ENCODE peak calls at places on chromosomes 12 and 14, in seven cellular contexts. W, F, M, C, Q, Y and E are unnamed samples.

GRCh38 chr12:121812320-121812871 is 8.6 kb downstream of the SETD1B start:
- DNase-seq in F (no peak), M (no peak), Q (peak), C (no peak), Y (no peak), W (peak), E (peak)

GRCh38 chr12:13376627-13377373 is 180.3 kb downstream of the EMP1 start:
- DNase-seq in Y (peak), C (no peak), Q (peak), M (no peak), W (no peak), F (no peak), E (no peak)

GRCh38 chr14:67908061-67908767 is 88.6 kb downstream of the RAD51B start:
- DNase-seq in W (no peak), C (no peak), F (no peak), M (no peak), Q (no peak), Y (no peak), E (no peak)

GRCh38 chr12:15558915-15559528 is 230.2 kb downstream of the EPS8 start:
- DNase-seq in F (no peak), Q (no peak), Y (no peak), M (no peak), W (no peak), C (no peak), E (peak)

GRCh38 chr14:105473033-105473676 is 1.5 kb upstream of the CRIP2 start:
- DNase-seq in Y (no peak), Q (no peak), C (no peak), W (no peak), M (no peak), F (no peak), E (no peak)

GRCh38 chr12:62799126-62799736 is 135.7 kb downstream of the PPM1H start:
- DNase-seq in Y (peak), F (peak), M (peak), W (no peak), C (no peak), Q (peak), E (peak)

GRCh38 chr12:17304503-17305347 is 698.8 kb upstream of the LMO3 start:
- DNase-seq in Y (peak), Q (peak), W (no peak), M (no peak), C (no peak), F (no peak), E (peak)

GRCh38 chr14:36057452-36058142 is 118.9 kb downstream of the PTCSC3 start:
- DNase-seq in F (no peak), W (no peak), Q (no peak), Y (no peak), C (no peak), M (no peak), E (peak)